ENCODE peak calls at places on chromosome 6, in five cellular contexts. Q is SK-N-SH; D is naive thymus-derived CD4-positive, alpha-beta T cell; T is hepatocyte; M is fibroblast of lung. G is an unnamed sample.

GRCh38 chr6:52846002-52846401 is 5.4 kb upstream of the GSTA5 start:
- DNase-seq in T (no peak), Q (no peak), D (no peak), M (no peak), G (no peak)

GRCh38 chr6:95768539-95768938 is 191.2 kb downstream of the MANEA start:
- DNase-seq in Q (no peak), T (peak; percentile 6), D (no peak), M (no peak), G (no peak)

GRCh38 chr6:421211-421610 is 29.7 kb downstream of the IRF4 start:
- DNase-seq in M (no peak), D (no peak), T (no peak), Q (no peak), G (no peak)

GRCh38 chr6:146709036-146709622 is 110.4 kb downstream of the ADGB start:
- DNase-seq in Q (no peak), M (no peak), D (no peak), T (no peak), G (no peak)

GRCh38 chr6:108944707-108945685 is 96.8 kb downstream of the ARMC2 start:
- DNase-seq in M (peak; percentile 89), D (no peak), Q (no peak), T (peak; percentile 42), G (peak; percentile 65)

GRCh38 chr6:79750806-79751205 is 119.7 kb downstream of the SH3BGRL2 start:
- DNase-seq in Q (no peak), D (no peak), T (no peak), M (no peak), G (no peak)

GRCh38 chr6:77466055-77467028 is 3.1 kb upstream of the HTR1B start:
- DNase-seq in D (peak; percentile 10), M (peak; percentile 68), T (peak; percentile 86), Q (peak; percentile 54), G (no peak)

GRCh38 chr6:54308677-54309315 is 555 bp downstream of the TINAG start:
- DNase-seq in Q (no peak), M (no peak), D (no peak), T (no peak), G (no peak)

GRCh38 chr6:14711056-14711703 is 534.7 kb upstream of the JARID2 start:
- DNase-seq in Q (peak; percentile 25), M (peak; percentile 88), D (peak; percentile 25), T (peak; percentile 40), G (no peak)

GRCh38 chr6:129598244-129599187 is 111.5 kb downstream of the ARHGAP18 start:
- DNase-seq in M (peak; percentile 66), T (peak; percentile 72), Q (peak; percentile 21), D (peak; percentile 72), G (no peak)

GRCh38 chr6:157226026-157226639 is 97.2 kb downstream of the TMEM242 start:
- DNase-seq in T (peak; percentile 66), M (peak; percentile 86), D (no peak), Q (no peak), G (no peak)

GRCh38 chr6:17032595-17033591 is 69.0 kb upstream of the STMND1 start:
- DNase-seq in T (peak; percentile 82), D (no peak), Q (no peak), M (peak; percentile 95), G (no peak)

GRCh38 chr6:148819852-148820251 is 73.0 kb downstream of the UST start:
- DNase-seq in D (no peak), M (no peak), Q (no peak), T (no peak), G (no peak)

GRCh38 chr6:11251553-11252358 is 19.3 kb upstream of the NEDD9 start:
- DNase-seq in D (no peak), T (peak; percentile 35), Q (peak; percentile 47), M (peak; percentile 72), G (no peak)

GRCh38 chr6:121810346-121811032 is 375.0 kb downstream of the GJA1 start:
- DNase-seq in Q (no peak), T (no peak), D (no peak), M (no peak), G (no peak)

GRCh38 chr6:34602318-34603111 is 46.4 kb upstream of the SPDEF start:
- DNase-seq in T (peak; percentile 43), Q (no peak), M (peak; percentile 42), D (no peak), G (no peak)

GRCh38 chr6:151288711-151289398 is 49.1 kb downstream of the AKAP12 start:
- DNase-seq in Q (peak; percentile 49), T (no peak), M (no peak), D (no peak), G (no peak)

GRCh38 chr6:157269261-157269794 is 54.0 kb downstream of the TMEM242 start:
- DNase-seq in D (no peak), M (peak; percentile 64), T (peak; percentile 38), Q (no peak), G (no peak)

GRCh38 chr6:108734336-108734922 is 113.8 kb upstream of the ARMC2 start:
- DNase-seq in Q (no peak), T (no peak), M (no peak), D (no peak), G (no peak)

GRCh38 chr6:53795254-53795701 is 473 bp downstream of the LRRC1 start:
- DNase-seq in Q (no peak), T (no peak), D (no peak), M (no peak), G (no peak)

GRCh38 chr6:112252571-112253504 is 1.5 kb downstream of the LAMA4 start:
- DNase-seq in T (no peak), Q (no peak), D (no peak), M (peak; percentile 63), G (no peak)

GRCh38 chr6:7705483-7705882 is 20.4 kb upstream of the BMP6 start:
- DNase-seq in D (no peak), M (no peak), Q (no peak), T (no peak), G (no peak)

GRCh38 chr6:139967497-139967896 is 593.0 kb upstream of the CITED2 start:
- DNase-seq in Q (no peak), T (no peak), M (peak; percentile 52), D (no peak), G (no peak)

GRCh38 chr6:127515234-127515793 is 3.8 kb downstream of the MTCL3 start:
- DNase-seq in Q (peak; percentile 75), M (no peak), T (peak; percentile 44), D (peak; percentile 10), G (no peak)

GRCh38 chr6:127514396-127515227 is 4.5 kb downstream of the MTCL3 start:
- DNase-seq in M (peak; percentile 72), D (peak; percentile 50), T (peak; percentile 42), Q (peak; percentile 28), G (no peak)

GRCh38 chr6:127516676-127517273 is 2.4 kb downstream of the MTCL3 start:
- DNase-seq in Q (peak; percentile 71), D (peak; percentile 32), T (peak; percentile 29), M (no peak), G (no peak)

GRCh38 chr6:127517698-127518097 is 1.4 kb downstream of the MTCL3 start:
- DNase-seq in Q (no peak), T (no peak), M (no peak), D (no peak), G (no peak)

DNA sequence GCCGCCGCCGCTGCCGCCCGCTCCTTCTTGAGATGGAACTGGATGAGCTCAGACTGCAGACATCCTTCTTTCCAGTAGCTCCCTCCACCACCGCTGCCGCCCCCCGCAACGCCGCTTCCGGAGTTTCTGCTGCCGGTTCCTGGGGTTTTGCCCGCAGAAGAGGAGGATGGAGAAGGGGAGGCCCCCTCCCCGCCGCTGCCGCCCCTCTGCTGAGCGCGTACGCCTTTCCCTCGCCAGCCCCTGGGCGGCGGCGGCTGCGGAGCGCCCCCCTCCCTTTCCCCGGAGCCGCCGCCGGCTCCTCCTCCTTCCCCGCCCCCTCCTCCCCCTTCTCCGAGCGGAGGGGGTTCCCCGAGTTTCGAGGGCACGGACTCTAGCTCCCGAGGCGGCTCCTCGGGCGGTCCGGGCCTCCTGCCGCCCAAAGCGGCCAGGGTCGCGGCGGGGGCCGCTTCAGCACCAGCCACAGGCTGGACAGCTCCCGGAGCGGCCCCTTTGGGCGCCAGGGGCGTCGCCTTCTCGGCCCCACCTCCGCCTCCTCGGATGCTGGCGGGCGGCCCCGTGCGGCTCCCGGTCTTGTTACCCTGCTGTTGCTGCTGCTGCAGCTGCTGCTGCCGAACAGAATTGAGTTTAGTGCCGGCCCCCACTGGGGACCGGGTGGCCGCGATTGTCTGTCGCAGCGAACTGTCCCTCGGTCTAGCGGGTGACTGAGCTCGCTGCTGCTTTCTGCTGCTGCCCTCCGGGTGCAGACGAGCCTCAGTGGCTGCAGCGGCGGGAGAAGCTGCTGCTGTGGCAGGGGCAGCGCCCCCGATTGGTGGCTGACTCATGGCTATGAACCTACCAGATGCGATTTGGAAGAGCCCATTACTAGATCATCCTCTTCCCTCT is 3.1 kb downstream of the MTCL3 start:
- DNase-seq in Q (peak; percentile 92), D (peak; percentile 71), T (peak; percentile 73), M (peak; percentile 74), G (no peak)
- H3K27ac ChIP-seq in Q (peak overlapping the region; percentile 11), D (peak overlapping the region; percentile 24), T (no peak overlapping the region), M (peak overlapping the region; percentile 6), G (no peak overlapping the region)

GRCh38 chr6:87633851-87634250 is 43.9 kb downstream of the ORC3 start:
- DNase-seq in Q (no peak), T (no peak), M (no peak), D (no peak), G (no peak)

GRCh38 chr6:87639373-87639772 is 49.4 kb downstream of the ORC3 start:
- DNase-seq in M (no peak), D (no peak), Q (no peak), T (no peak), G (no peak)

GRCh38 chr6:87636313-87636712 is 46.4 kb downstream of the ORC3 start:
- DNase-seq in D (no peak), T (no peak), Q (no peak), M (no peak), G (no peak)

GRCh38 chr6:87641065-87641692 is 51.2 kb downstream of the ORC3 start:
- DNase-seq in M (no peak), Q (no peak), D (no peak), T (no peak), G (no peak)

GRCh38 chr6:87637106-87637505 is 47.2 kb downstream of the ORC3 start:
- DNase-seq in D (no peak), M (no peak), Q (no peak), T (no peak), G (no peak)
- H3K27ac ChIP-seq in D (no peak overlapping the region), M (no peak overlapping the region), Q (no peak overlapping the region), T (no peak overlapping the region), G (no peak overlapping the region)

DNA sequence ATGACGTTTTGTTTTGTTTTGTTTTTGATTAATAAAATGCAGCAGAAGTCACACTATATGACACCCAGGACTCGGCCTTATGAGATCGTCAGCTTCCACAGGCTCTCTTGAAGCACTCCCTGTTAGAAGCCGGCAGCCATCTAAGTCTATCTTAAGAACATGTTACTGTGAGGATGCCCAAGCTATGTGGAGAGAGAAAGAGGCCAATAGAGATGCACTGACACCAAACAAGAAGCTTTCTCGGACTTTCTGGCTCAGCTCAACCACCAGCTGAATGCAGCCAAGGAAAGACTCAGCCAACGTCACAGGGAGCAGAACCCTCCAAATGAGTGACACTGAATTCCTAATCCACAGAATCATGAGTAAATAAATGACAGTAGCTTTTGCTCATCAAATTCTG is 14.0 kb downstream of the SGK1 start:
- DNase-seq in D (no peak), Q (no peak), M (no peak), T (no peak), G (no peak)
- H3K27ac ChIP-seq in D (no peak overlapping the region), Q (no peak overlapping the region), M (peak overlapping the region; percentile 34), T (no peak overlapping the region), G (no peak overlapping the region)

DNA sequence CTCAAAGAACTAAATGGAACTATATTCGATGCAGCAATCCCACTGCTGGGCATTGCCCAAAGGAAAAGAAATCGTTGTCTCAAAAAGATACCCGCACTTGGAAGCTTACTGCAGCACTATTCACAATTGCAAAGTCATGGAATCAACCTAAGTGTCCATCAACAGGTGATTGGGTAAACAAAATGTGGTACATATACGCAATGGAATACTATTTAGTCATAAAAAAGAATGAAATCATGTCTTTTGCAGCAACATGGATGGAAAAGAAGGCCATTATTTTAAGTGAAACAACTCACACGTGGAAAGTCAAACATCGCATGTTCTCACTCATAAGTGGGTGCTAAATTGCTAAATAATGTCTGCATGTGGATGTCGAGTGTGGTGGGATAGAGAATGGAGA is 70.9 kb upstream of the MPC1 start:
- DNase-seq in Q (no peak), T (no peak), D (no peak), M (no peak), G (no peak)
- H3K27ac ChIP-seq in Q (no peak overlapping the region), T (no peak overlapping the region), D (no peak overlapping the region), M (no peak overlapping the region), G (no peak overlapping the region)

G was measured in epithelial cell of prostate.